ENCODE peak calls at places on chromosomes 5 and 9, in eight cellular contexts. One of them, this sample, is unnamed.

GRCh38 chr5:56259002-56259511 is 25.9 kb upstream of the ANKRD55 start:
- DNase-seq in HuH-7.5: no peak
- DNase-seq in NCI-H1694: no peak
- DNase-seq in glutamatergic neuron: no peak
- DNase-seq in GM03348: peak; percentile 89
- DNase-seq in stimulated activated CD4-positive, alpha-beta T cell treated with anti-CD3 and anti-CD28 coated beads, Interleukin-1b, Interleukin-23, amount 100 ng/mL, for 4 hours: no peak
- DNase-seq in neural crest cell: no peak
- DNase-seq in DMS 273 treated with DMSO at 0.1 percent for 48 hours: no peak
- DNase-seq in this sample: no peak

GRCh38 chr9:77826621-77827020 is 178.5 kb upstream of the GNA14 start:
- DNase-seq in glutamatergic neuron: no peak
- DNase-seq in neural crest cell: no peak
- DNase-seq in NCI-H1694: no peak
- DNase-seq in DMS 273 treated with DMSO at 0.1 percent for 48 hours: no peak
- DNase-seq in GM03348: no peak
- DNase-seq in stimulated activated CD4-positive, alpha-beta T cell treated with anti-CD3 and anti-CD28 coated beads, Interleukin-1b, Interleukin-23, amount 100 ng/mL, for 4 hours: no peak
- DNase-seq in HuH-7.5: no peak
- DNase-seq in this sample: no peak

GRCh38 chr5:32190094-32190493 is 16.0 kb upstream of the GOLPH3 start:
- DNase-seq in DMS 273 treated with DMSO at 0.1 percent for 48 hours: no peak
- DNase-seq in GM03348: peak; percentile 83
- DNase-seq in glutamatergic neuron: no peak
- DNase-seq in NCI-H1694: no peak
- DNase-seq in HuH-7.5: no peak
- DNase-seq in stimulated activated CD4-positive, alpha-beta T cell treated with anti-CD3 and anti-CD28 coated beads, Interleukin-1b, Interleukin-23, amount 100 ng/mL, for 4 hours: no peak
- DNase-seq in neural crest cell: no peak
- DNase-seq in this sample: peak; percentile 76

GRCh38 chr5:123487298-123487697 is 24.7 kb upstream of the CSNK1G3 start:
- DNase-seq in NCI-H1694: peak; percentile 20
- DNase-seq in HuH-7.5: no peak
- DNase-seq in GM03348: peak; percentile 59
- DNase-seq in DMS 273 treated with DMSO at 0.1 percent for 48 hours: no peak
- DNase-seq in stimulated activated CD4-positive, alpha-beta T cell treated with anti-CD3 and anti-CD28 coated beads, Interleukin-1b, Interleukin-23, amount 100 ng/mL, for 4 hours: no peak
- DNase-seq in glutamatergic neuron: no peak
- DNase-seq in neural crest cell: no peak
- DNase-seq in this sample: no peak

GRCh38 chr5:172932313-172933017 is 26.8 kb upstream of the RPL26L1 start:
- DNase-seq in NCI-H1694: peak; percentile 12
- DNase-seq in HuH-7.5: peak; percentile 77
- DNase-seq in neural crest cell: peak; percentile 65
- DNase-seq in GM03348: peak; percentile 85
- DNase-seq in stimulated activated CD4-positive, alpha-beta T cell treated with anti-CD3 and anti-CD28 coated beads, Interleukin-1b, Interleukin-23, amount 100 ng/mL, for 4 hours: peak; percentile 70
- DNase-seq in DMS 273 treated with DMSO at 0.1 percent for 48 hours: peak; percentile 29
- DNase-seq in glutamatergic neuron: peak; percentile 80
- DNase-seq in this sample: peak; percentile 86

GRCh38 chr9:135769489-135770202 is 67.7 kb downstream of the KCNT1 start:
- DNase-seq in glutamatergic neuron: no peak
- DNase-seq in GM03348: no peak
- DNase-seq in stimulated activated CD4-positive, alpha-beta T cell treated with anti-CD3 and anti-CD28 coated beads, Interleukin-1b, Interleukin-23, amount 100 ng/mL, for 4 hours: no peak
- DNase-seq in DMS 273 treated with DMSO at 0.1 percent for 48 hours: no peak
- DNase-seq in NCI-H1694: no peak
- DNase-seq in HuH-7.5: no peak
- DNase-seq in neural crest cell: no peak
- DNase-seq in this sample: no peak

GRCh38 chr9:20728493-20729220 is 44.6 kb downstream of the FOCAD start:
- DNase-seq in neural crest cell: no peak
- DNase-seq in DMS 273 treated with DMSO at 0.1 percent for 48 hours: no peak
- DNase-seq in glutamatergic neuron: no peak
- DNase-seq in NCI-H1694: no peak
- DNase-seq in HuH-7.5: no peak
- DNase-seq in GM03348: no peak
- DNase-seq in stimulated activated CD4-positive, alpha-beta T cell treated with anti-CD3 and anti-CD28 coated beads, Interleukin-1b, Interleukin-23, amount 100 ng/mL, for 4 hours: no peak
- DNase-seq in this sample: no peak

GRCh38 chr5:143190260-143190810 is 213.2 kb downstream of the NR3C1 start:
- DNase-seq in stimulated activated CD4-positive, alpha-beta T cell treated with anti-CD3 and anti-CD28 coated beads, Interleukin-1b, Interleukin-23, amount 100 ng/mL, for 4 hours: no peak
- DNase-seq in NCI-H1694: no peak
- DNase-seq in DMS 273 treated with DMSO at 0.1 percent for 48 hours: no peak
- DNase-seq in glutamatergic neuron: no peak
- DNase-seq in HuH-7.5: no peak
- DNase-seq in neural crest cell: no peak
- DNase-seq in GM03348: no peak
- DNase-seq in this sample: no peak

GRCh38 chr9:37939575-37940095 is 35.7 kb upstream of the SLC25A51 start:
- DNase-seq in neural crest cell: no peak
- DNase-seq in glutamatergic neuron: no peak
- DNase-seq in NCI-H1694: no peak
- DNase-seq in HuH-7.5: no peak
- DNase-seq in GM03348: no peak
- DNase-seq in stimulated activated CD4-positive, alpha-beta T cell treated with anti-CD3 and anti-CD28 coated beads, Interleukin-1b, Interleukin-23, amount 100 ng/mL, for 4 hours: no peak
- DNase-seq in DMS 273 treated with DMSO at 0.1 percent for 48 hours: no peak
- DNase-seq in this sample: no peak

GRCh38 chr9:110156902-110157301 is 51.1 kb downstream of the C9orf152 start:
- DNase-seq in GM03348: peak; percentile 81
- DNase-seq in HuH-7.5: no peak
- DNase-seq in stimulated activated CD4-positive, alpha-beta T cell treated with anti-CD3 and anti-CD28 coated beads, Interleukin-1b, Interleukin-23, amount 100 ng/mL, for 4 hours: no peak
- DNase-seq in neural crest cell: no peak
- DNase-seq in glutamatergic neuron: no peak
- DNase-seq in DMS 273 treated with DMSO at 0.1 percent for 48 hours: no peak
- DNase-seq in NCI-H1694: no peak
- DNase-seq in this sample: no peak

GRCh38 chr5:71757590-71758543 is 38.8 kb downstream of the CARTPT start:
- DNase-seq in glutamatergic neuron: peak; percentile 69
- DNase-seq in neural crest cell: peak; percentile 50
- DNase-seq in stimulated activated CD4-positive, alpha-beta T cell treated with anti-CD3 and anti-CD28 coated beads, Interleukin-1b, Interleukin-23, amount 100 ng/mL, for 4 hours: peak; percentile 18
- DNase-seq in NCI-H1694: peak; percentile 40
- DNase-seq in GM03348: peak; percentile 76
- DNase-seq in DMS 273 treated with DMSO at 0.1 percent for 48 hours: peak; percentile 21
- DNase-seq in HuH-7.5: no peak
- DNase-seq in this sample: peak; percentile 59

GRCh38 chr5:149680810-149681221 is 49.3 kb upstream of the PPARGC1B start:
- DNase-seq in glutamatergic neuron: no peak
- DNase-seq in DMS 273 treated with DMSO at 0.1 percent for 48 hours: no peak
- DNase-seq in NCI-H1694: no peak
- DNase-seq in neural crest cell: no peak
- DNase-seq in HuH-7.5: no peak
- DNase-seq in GM03348: no peak
- DNase-seq in stimulated activated CD4-positive, alpha-beta T cell treated with anti-CD3 and anti-CD28 coated beads, Interleukin-1b, Interleukin-23, amount 100 ng/mL, for 4 hours: no peak
- DNase-seq in this sample: no peak

GRCh38 chr5:103562453-103563157 is at the start of gene NUDT12:
- DNase-seq in NCI-H1694: peak; percentile 48
- DNase-seq in HuH-7.5: peak; percentile 53
- DNase-seq in neural crest cell: peak; percentile 69
- DNase-seq in glutamatergic neuron: peak; percentile 80
- DNase-seq in DMS 273 treated with DMSO at 0.1 percent for 48 hours: peak; percentile 89
- DNase-seq in stimulated activated CD4-positive, alpha-beta T cell treated with anti-CD3 and anti-CD28 coated beads, Interleukin-1b, Interleukin-23, amount 100 ng/mL, for 4 hours: no peak
- DNase-seq in GM03348: peak; percentile 95
- DNase-seq in this sample: peak; percentile 89

GRCh38 chr9:99118782-99119466 is 14.0 kb downstream of the TGFBR1 start:
- DNase-seq in glutamatergic neuron: no peak
- DNase-seq in GM03348: no peak
- DNase-seq in DMS 273 treated with DMSO at 0.1 percent for 48 hours: no peak
- DNase-seq in neural crest cell: no peak
- DNase-seq in HuH-7.5: no peak
- DNase-seq in stimulated activated CD4-positive, alpha-beta T cell treated with anti-CD3 and anti-CD28 coated beads, Interleukin-1b, Interleukin-23, amount 100 ng/mL, for 4 hours: peak; percentile 25
- DNase-seq in NCI-H1694: no peak
- DNase-seq in this sample: no peak

GRCh38 chr9:110334871-110335270 is 2.8 kb downstream of the TXNDC8 start:
- DNase-seq in neural crest cell: no peak
- DNase-seq in stimulated activated CD4-positive, alpha-beta T cell treated with anti-CD3 and anti-CD28 coated beads, Interleukin-1b, Interleukin-23, amount 100 ng/mL, for 4 hours: no peak
- DNase-seq in NCI-H1694: no peak
- DNase-seq in DMS 273 treated with DMSO at 0.1 percent for 48 hours: no peak
- DNase-seq in HuH-7.5: no peak
- DNase-seq in glutamatergic neuron: no peak
- DNase-seq in GM03348: no peak
- DNase-seq in this sample: no peak

This sample was measured in SK-N-SH.